ENCODE peak calls at places on chromosomes 4 and X, in six cellular contexts. A is endothelial cell, P is substantia nigra, Y is HFF-Myc, V is fibroblast of mammary gland, U is OCI-LY7. T is an unnamed sample.

GRCh38 chr4:4356106-4357041 is 30.5 kb upstream of the NSG1 start:
- DNase-seq in A (no peak), P (no peak), Y (no peak), V (no peak), U (no peak), T (no peak)

GRCh38 chrX:7263961-7264360 is 116.0 kb upstream of the PUDP start:
- DNase-seq in A (no peak), P (no peak), Y (no peak), V (peak), U (no peak), T (no peak)

GRCh38 chrX:139766545-139766983 is 58.6 kb upstream of the MCF2 start:
- DNase-seq in A (no peak), P (no peak), Y (no peak), V (no peak), U (no peak), T (no peak)

GRCh38 chrX:97987979-97988378 is 1104.3 kb downstream of the RPA4 start:
- DNase-seq in A (no peak), P (no peak), Y (no peak), V (no peak), U (peak), T (no peak)

GRCh38 chrX:47361538-47362511 is 8.6 kb upstream of the ZNF157 start:
- DNase-seq in A (peak), P (peak), Y (peak), V (peak), U (peak), T (peak)

GRCh38 chr4:156953951-156954350 is 17.6 kb downstream of the PDGFC start:
- DNase-seq in A (no peak), P (no peak), Y (no peak), V (no peak), U (no peak), T (no peak)

GRCh38 chr4:100414016-100414790 is 103.6 kb downstream of the EMCN start:
- DNase-seq in A (no peak), P (no peak), Y (no peak), V (peak), U (no peak), T (no peak)

GRCh38 chr4:93671093-93671492 is 157.5 kb upstream of the ATOH1 start:
- DNase-seq in A (no peak), P (no peak), Y (no peak), V (no peak), U (no peak), T (no peak)

GRCh38 chr4:4443821-4444220 is 56.9 kb downstream of the NSG1 start:
- DNase-seq in A (no peak), P (no peak), Y (no peak), V (peak), U (no peak), T (no peak)